ENCODE peak calls at places on chromosome 13, in seven cellular contexts. G is K562, X is SK-N-SH, F is HepG2, D is H1, B is HCT116, P is GM12878. H is an unnamed sample.

GRCh38 chr13:72839831-72840426 is 58.0 kb downstream of the PIBF1 start:
- DNase-seq in G (peak; percentile 32), X (peak; percentile 56), F (peak; percentile 56), D (no peak), B (peak; percentile 47), P (peak; percentile 3), H (peak; percentile 70)

GRCh38 chr13:101552797-101553196 is 100.3 kb downstream of the ITGBL1 start:
- DNase-seq in G (no peak), X (no peak), F (no peak), D (no peak), B (no peak), P (no peak), H (no peak)

GRCh38 chr13:65497265-65497664 is 1732.9 kb downstream of the PCDH9 start:
- DNase-seq in G (no peak), X (no peak), F (no peak), D (no peak), B (peak; percentile 6), P (no peak), H (no peak)

GRCh38 chr13:98129059-98129741 is 13.7 kb upstream of the FARP1 start:
- DNase-seq in G (no peak), X (no peak), F (no peak), D (no peak), B (no peak), P (no peak), H (no peak)

GRCh38 chr13:109874921-109875454 is 88.6 kb upstream of the IRS2 start:
- DNase-seq in G (no peak), X (no peak), F (no peak), D (no peak), B (no peak), P (no peak), H (no peak)

GRCh38 chr13:106133025-106133424 is 402.4 kb downstream of the EFNB2 start:
- DNase-seq in G (no peak), X (no peak), F (no peak), D (no peak), B (no peak), P (no peak), H (no peak)

GRCh38 chr13:40564342-40564997 is 102.0 kb downstream of the FOXO1 start:
- DNase-seq in G (no peak), X (no peak), F (peak; percentile 96), D (no peak), B (no peak), P (peak; percentile 24), H (no peak)

GRCh38 chr13:73579574-73580274 is 520.9 kb downstream of the KLF5 start:
- DNase-seq in G (no peak), X (no peak), F (no peak), D (no peak), B (no peak), P (no peak), H (no peak)

GRCh38 chr13:75533866-75534265 is 3.8 kb downstream of the COMMD6 start:
- DNase-seq in G (no peak), X (no peak), F (no peak), D (no peak), B (no peak), P (no peak), H (no peak)

GRCh38 chr13:73754727-73755292 is 379.4 kb downstream of the KLF12 start:
- DNase-seq in G (peak; percentile 12), X (peak; percentile 30), F (peak; percentile 59), D (no peak), B (peak; percentile 40), P (no peak), H (peak; percentile 77)

GRCh38 chr13:98937911-98938381 is 39.9 kb downstream of the DOCK9 start:
- DNase-seq in G (no peak), X (no peak), F (no peak), D (peak; percentile 65), B (no peak), P (no peak), H (no peak)

GRCh38 chr13:43284162-43284561 is 260.8 kb downstream of the DNAJC15 start:
- DNase-seq in G (no peak), X (no peak), F (no peak), D (no peak), B (no peak), P (no peak), H (no peak)

GRCh38 chr13:102974574-102975195 is 91.5 kb downstream of the SLC10A2 start:
- DNase-seq in G (no peak), X (no peak), F (no peak), D (no peak), B (no peak), P (no peak), H (no peak)

GRCh38 chr13:32846020-32846451 is 170.2 kb upstream of the KL start:
- DNase-seq in G (no peak), X (no peak), F (no peak), D (no peak), B (no peak), P (no peak), H (no peak)

GRCh38 chr13:64078025-64078424 is 2662.4 kb upstream of the PCDH20 start:
- DNase-seq in G (no peak), X (peak; percentile 3), F (peak; percentile 72), D (no peak), B (no peak), P (no peak), H (peak; percentile 94)

GRCh38 chr13:64078480-64078936 is 2662.9 kb upstream of the PCDH20 start:
- DNase-seq in G (no peak), X (peak; percentile 10), F (peak; percentile 1), D (no peak), B (no peak), P (no peak), H (no peak)

GRCh38 chr13:64073203-64073602 is 2657.6 kb upstream of the PCDH20 start:
- DNase-seq in G (no peak), X (no peak), F (peak; percentile 3), D (no peak), B (no peak), P (no peak), H (no peak)

GRCh38 chr13:64075543-64076271 is 2660.1 kb upstream of the PCDH20 start:
- DNase-seq in G (peak; percentile 64), X (no peak), F (peak; percentile 88), D (no peak), B (no peak), P (no peak), H (peak; percentile 6)

GRCh38 chr13:64074989-64075474 is 2659.4 kb upstream of the PCDH20 start:
- DNase-seq in G (no peak), X (no peak), F (peak; percentile 7), D (no peak), B (no peak), P (no peak), H (no peak)
- TF ChIP-seq JUND in G (no peak), X (no peak), F (no peak), D (no peak), B (no peak), P (no peak), H (no peak)

GRCh38 chr13:30194906-30195305 is 112.4 kb downstream of the KATNAL1 start:
- DNase-seq in G (no peak), X (no peak), F (no peak), D (no peak), B (no peak), P (no peak), H (no peak)
- TF ChIP-seq JUND in G (no peak), X (no peak), F (no peak), D (no peak), B (no peak), P (no peak), H (no peak)

DNA sequence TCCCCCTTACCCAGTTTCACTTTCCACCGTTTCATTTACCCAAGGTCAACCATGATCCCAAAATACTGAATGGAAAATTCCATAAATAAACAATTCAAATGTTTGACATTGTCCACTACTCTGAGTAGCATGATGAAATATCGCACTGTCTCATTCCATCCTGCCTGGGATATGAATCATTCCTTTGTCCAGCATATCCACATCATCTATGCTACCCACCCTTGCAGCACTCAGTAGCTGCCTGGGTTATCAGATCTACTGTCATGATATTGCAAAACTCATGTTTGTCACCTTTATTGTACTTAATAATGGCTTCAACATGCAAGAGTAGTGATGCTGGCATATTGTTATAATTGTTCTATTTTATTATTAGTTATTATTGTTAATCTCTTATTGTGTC is 263.9 kb upstream of the NBEA start:
- DNase-seq in G (no peak), X (no peak), F (peak; percentile 81), D (no peak), B (no peak), P (no peak), H (no peak)
- TF ChIP-seq JUND in G (no peak), X (peak; percentile 82), F (no peak), D (no peak), B (no peak), P (no peak), H (no peak)

GRCh38 chr13:87129602-87130300 is 541.4 kb upstream of the SLITRK5 start:
- DNase-seq in G (no peak), X (no peak), F (no peak), D (no peak), B (no peak), P (no peak), H (no peak)

GRCh38 chr13:87124785-87125074 is 546.4 kb upstream of the SLITRK5 start:
- DNase-seq in G (no peak), X (no peak), F (no peak), D (no peak), B (no peak), P (no peak), H (no peak)

GRCh38 chr13:87131611-87132010 is 539.6 kb upstream of the SLITRK5 start:
- DNase-seq in G (no peak), X (no peak), F (no peak), D (no peak), B (no peak), P (no peak), H (no peak)

GRCh38 chr13:87130401-87130800 is 540.8 kb upstream of the SLITRK5 start:
- DNase-seq in G (no peak), X (no peak), F (no peak), D (no peak), B (no peak), P (no peak), H (no peak)

DNA sequence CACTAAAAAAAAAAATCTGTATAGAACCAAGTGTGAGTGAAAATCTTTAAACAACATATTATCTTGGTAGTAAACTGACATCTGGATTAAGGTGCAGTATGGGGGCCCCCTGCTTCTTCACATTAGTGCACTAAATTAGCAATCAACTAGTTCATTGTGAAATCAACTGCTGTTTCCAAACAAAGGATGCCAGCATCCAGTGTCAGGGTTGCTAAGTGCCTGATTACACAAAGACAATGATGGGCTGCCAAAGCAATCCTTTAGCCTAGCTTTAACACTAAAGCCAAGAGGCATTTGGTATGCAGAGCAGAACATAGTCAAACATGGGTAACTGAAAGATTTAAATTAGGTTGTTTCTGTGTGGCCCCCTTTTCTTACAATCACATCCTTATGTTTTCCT is 543.2 kb upstream of the SLITRK5 start:
- DNase-seq in G (no peak), X (no peak), F (no peak), D (peak; percentile 43), B (no peak), P (no peak), H (no peak)
- TF ChIP-seq JUND in G (no peak), X (no peak), F (no peak), D (no peak), B (no peak), P (no peak), H (no peak)

GRCh38 chr13:111542530-111543341 is 222.3 kb downstream of the TEX29 start:
- DNase-seq in G (no peak), X (no peak), F (no peak), D (no peak), B (no peak), P (no peak), H (no peak)
- TF ChIP-seq JUND in G (no peak), X (no peak), F (no peak), D (no peak), B (no peak), P (no peak), H (no peak)

H was measured in T47D.